ENCODE peak calls at places on chromosomes 4 and X, in seven cellular contexts. C, J, R, T, X, O and Z are unnamed samples.
A peak's percentile ranks its signal among the peaks of the same experiment; 100 is the strongest.

GRCh38 chr4:130703211-130703920 is 1607.4 kb downstream of the C4orf33 start:
- DNase-seq in C (no peak), J (no peak), R (no peak), T (no peak), X (no peak), O (no peak), Z (no peak)

GRCh38 chrX:22110729-22111494 is 78.8 kb downstream of the PHEX start:
- DNase-seq in C (no peak), J (no peak), R (no peak), T (no peak), X (no peak), O (no peak), Z (no peak)

GRCh38 chrX:35890699-35891098 is 28.8 kb upstream of the CFAP47 start:
- DNase-seq in C (peak; percentile 56), J (no peak), R (peak; percentile 75), T (peak; percentile 19), X (no peak), O (peak; percentile 60), Z (no peak)

GRCh38 chrX:19705196-19705769 is 182.1 kb downstream of the SH3KBP1 start:
- DNase-seq in C (peak; percentile 37), J (no peak), R (no peak), T (no peak), X (no peak), O (no peak), Z (no peak)

GRCh38 chrX:103792916-103793540 is 16.4 kb downstream of the PLP1 start:
- DNase-seq in C (peak; percentile 85), J (no peak), R (no peak), T (no peak), X (no peak), O (no peak), Z (no peak)

GRCh38 chrX:151902813-151903591 is 9.7 kb upstream of the MAGEA4 start:
- DNase-seq in C (peak; percentile 71), J (no peak), R (peak; percentile 71), T (peak; percentile 55), X (peak; percentile 44), O (no peak), Z (no peak)

GRCh38 chr4:76342191-76342590 is 35.7 kb downstream of the STBD1 start:
- DNase-seq in C (no peak), J (no peak), R (no peak), T (no peak), X (no peak), O (no peak), Z (no peak)

GRCh38 chr4:165684177-165684870 is 188.7 kb upstream of the TLL1 start:
- DNase-seq in C (peak; percentile 66), J (no peak), R (no peak), T (no peak), X (no peak), O (no peak), Z (no peak)

GRCh38 chrX:40100141-40100536 is 2.4 kb upstream of the BCOR start:
- DNase-seq in C (no peak), J (no peak), R (peak; percentile 57), T (no peak), X (peak; percentile 31), O (peak; percentile 84), Z (no peak)

GRCh38 chrX:115624916-115625315 is 63.9 kb downstream of the PLS3 start:
- DNase-seq in C (no peak), J (no peak), R (no peak), T (no peak), X (no peak), O (no peak), Z (no peak)

DNA sequence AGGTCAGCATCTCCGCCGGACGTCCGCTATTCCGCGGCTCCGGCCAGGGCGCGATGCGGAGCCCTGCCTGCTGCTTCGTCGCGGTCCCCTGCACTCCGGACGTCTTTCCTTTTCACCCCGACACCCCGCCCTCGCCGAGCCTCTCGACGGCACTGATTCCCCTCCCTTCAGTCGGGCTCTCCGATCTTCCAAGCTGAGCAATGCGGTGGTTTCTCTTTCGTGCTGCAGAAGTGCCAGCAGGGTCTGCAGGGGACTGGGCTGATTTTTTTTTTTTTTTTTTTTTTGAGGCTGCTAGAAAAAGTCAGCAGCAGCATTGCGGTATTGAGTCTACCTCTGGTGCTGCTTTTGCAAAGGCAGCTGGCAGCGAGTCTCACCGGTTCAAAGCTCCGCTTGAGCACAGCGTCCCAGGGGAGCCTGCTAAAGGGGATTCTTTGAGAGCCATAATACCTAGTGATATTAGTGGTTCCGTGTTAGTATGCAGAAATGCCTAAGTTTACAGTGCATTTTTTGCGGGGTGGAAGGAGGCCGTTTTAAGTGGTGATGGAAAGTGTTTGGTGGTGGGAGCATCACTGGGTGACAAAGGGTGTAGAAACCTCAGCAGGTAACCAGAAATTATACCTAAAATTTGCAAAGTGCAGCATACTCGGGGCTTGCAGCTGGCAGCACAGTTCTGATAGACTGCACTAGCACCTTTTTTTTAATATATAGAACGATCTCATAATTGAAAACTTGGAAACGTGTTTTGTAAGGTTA is 969 bp downstream of the STIM2 start:
- DNase-seq in C (peak; percentile 68), J (peak; percentile 84), R (peak; percentile 74), T (peak; percentile 62), X (peak; percentile 54), O (peak; percentile 91), Z (peak; percentile 85)
- H3K4me1 ChIP-seq in C (peaks cover 12% of the 10 kb centered on the region), J (peaks cover 65% of the 10 kb centered on the region), R (peaks cover 27% of the 10 kb centered on the region), T (no peaks in the 10 kb centered on the region), X (no peaks in the 10 kb centered on the region), O (peaks cover 21% of the 10 kb centered on the region), Z (no peaks in the 10 kb centered on the region)

GRCh38 chr4:118775405-118775804 is 60.5 kb downstream of the SEC24D start:
- DNase-seq in C (no peak), J (no peak), R (no peak), T (no peak), X (no peak), O (no peak), Z (no peak)
- TF ChIP-seq CTCF in C (no peak), J (no peak), R (no peak), T (no peak), X (no peak), O (no peak), Z (no peak)

GRCh38 chr4:108560624-108561023 is 59.8 kb upstream of the RPL34 start:
- DNase-seq in C (no peak), J (no peak), R (no peak), T (no peak), X (peak; percentile 47), O (no peak), Z (no peak)
- H3K4me1 ChIP-seq in C (no peaks in the 10 kb centered on the region), J (no peaks in the 10 kb centered on the region), R (no peaks in the 10 kb centered on the region), T (no peaks in the 10 kb centered on the region), X (no peaks in the 10 kb centered on the region), O (no peaks in the 10 kb centered on the region), Z (no peaks in the 10 kb centered on the region)

GRCh38 chr4:141711211-141711610 is 74.8 kb downstream of the IL15 start:
- DNase-seq in C (peak; percentile 69), J (no peak), R (peak; percentile 37), T (peak; percentile 31), X (no peak), O (no peak), Z (no peak)
- TF ChIP-seq CTCF in C (peak; percentile 90), J (peak; percentile 43), R (peak; percentile 55), T (peak; percentile 64), X (peak; percentile 29), O (peak; percentile 50), Z (peak; percentile 38)

GRCh38 chr4:23881052-23881501 is 8.8 kb downstream of the PPARGC1A start:
- DNase-seq in C (peak; percentile 43), J (no peak), R (no peak), T (no peak), X (no peak), O (no peak), Z (no peak)

GRCh38 chr4:23882976-23883531 is 6.8 kb downstream of the PPARGC1A start:
- DNase-seq in C (no peak), J (no peak), R (no peak), T (no peak), X (no peak), O (no peak), Z (no peak)

GRCh38 chr4:23884261-23884660 is 5.6 kb downstream of the PPARGC1A start:
- DNase-seq in C (no peak), J (no peak), R (no peak), T (no peak), X (no peak), O (no peak), Z (no peak)

GRCh38 chr4:23878912-23879732 is 10.7 kb downstream of the PPARGC1A start:
- DNase-seq in C (no peak), J (no peak), R (peak; percentile 30), T (no peak), X (no peak), O (no peak), Z (no peak)

DNA sequence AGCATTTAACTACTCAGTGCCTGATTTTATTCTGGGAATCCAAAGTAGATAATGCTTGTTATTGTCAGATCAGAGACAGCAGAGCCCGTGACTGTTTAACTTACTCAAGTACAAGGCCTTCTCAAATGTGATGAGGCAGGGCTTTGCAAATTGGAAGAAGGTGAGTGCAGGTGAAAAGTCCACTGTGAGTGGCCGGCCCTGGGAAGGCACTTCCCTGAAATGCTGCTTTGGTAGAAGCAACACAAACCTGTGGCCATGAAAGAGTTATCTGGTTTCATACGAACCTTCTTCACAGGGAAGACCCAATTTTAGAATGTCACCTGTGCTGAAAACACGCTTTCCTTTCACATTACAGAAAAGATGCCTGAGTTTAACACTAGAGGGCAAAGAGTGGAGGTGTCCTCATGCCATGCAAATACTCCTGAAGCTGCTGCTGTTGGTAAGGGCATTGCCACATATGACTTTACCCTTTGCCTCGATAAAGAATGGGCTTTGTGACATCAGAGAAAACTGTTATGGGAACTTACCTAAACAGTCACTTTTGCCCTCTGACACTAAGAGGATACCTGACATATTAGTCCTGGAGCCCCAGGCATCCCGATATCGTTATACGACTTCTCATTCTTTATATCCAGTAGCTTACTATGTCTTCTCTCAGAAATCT is 8.0 kb downstream of the PPARGC1A start:
- DNase-seq in C (no peak), J (no peak), R (no peak), T (no peak), X (no peak), O (no peak), Z (peak; percentile 49)
- H3K4me1 ChIP-seq in C (no peaks in the 10 kb centered on the region), J (no peaks in the 10 kb centered on the region), R (peaks cover 16% of the 10 kb centered on the region), T (no peaks in the 10 kb centered on the region), X (no peaks in the 10 kb centered on the region), O (peaks cover 35% of the 10 kb centered on the region), Z (no peaks in the 10 kb centered on the region)